ENCODE peak calls at places on chromosome 17, in six cellular contexts. Z, P, V, S, J and O are unnamed samples.
A peak's percentile ranks its signal among the peaks of the same experiment; 100 is the strongest.

GRCh38 chr17:40112191-40112590 is 9.6 kb upstream of the MSL1 start:
- DNase-seq in J (no peak), P (no peak), Z (no peak), V (no peak), S (no peak), O (no peak)

GRCh38 chr17:15384142-15384803 is 42.9 kb upstream of the TEKT3 start:
- DNase-seq in Z (no peak), V (no peak), S (no peak), P (no peak), J (no peak), O (no peak)

GRCh38 chr17:11372692-11373091 is 131.7 kb downstream of the SHISA6 start:
- DNase-seq in J (no peak), Z (no peak), V (no peak), S (no peak), P (no peak), O (no peak)

GRCh38 chr17:16354585-16354984 is 1.3 kb upstream of the CENPV start:
- DNase-seq in P (no peak), V (no peak), J (no peak), Z (no peak), S (no peak), O (no peak)

GRCh38 chr17:27497696-27498095 is 41.4 kb downstream of the KSR1 start:
- DNase-seq in V (no peak), P (no peak), S (no peak), J (no peak), Z (no peak), O (no peak)

GRCh38 chr17:60964160-60964559 is 286.5 kb downstream of the BCAS3 start:
- DNase-seq in S (no peak), V (no peak), Z (no peak), J (no peak), P (no peak), O (no peak)

GRCh38 chr17:57114085-57114673 is 29.1 kb downstream of the AKAP1 start:
- DNase-seq in J (peak; percentile 66), S (no peak), Z (no peak), P (peak; percentile 57), V (peak; percentile 31), O (no peak)

GRCh38 chr17:83143817-83144231 is 64.4 kb downstream of the METRNL start:
- DNase-seq in Z (no peak), S (no peak), V (no peak), P (no peak), J (no peak), O (no peak)

GRCh38 chr17:143785-144281 is 6.5 kb downstream of the SCGB1C2 start:
- DNase-seq in Z (no peak), J (peak; percentile 86), P (peak; percentile 78), V (peak; percentile 69), S (peak; percentile 8), O (peak; percentile 19)

GRCh38 chr17:40518401-40519088 is 17.1 kb upstream of the TNS4 start:
- DNase-seq in Z (no peak), J (no peak), S (no peak), V (no peak), P (no peak), O (no peak)

GRCh38 chr17:56913867-56914640 is at the start of gene TRIM25:
- DNase-seq in J (peak; percentile 91), Z (peak; percentile 43), S (peak; percentile 26), V (peak; percentile 82), P (peak; percentile 85), O (peak; percentile 84)

GRCh38 chr17:57938061-57938502 is 17.1 kb downstream of the CUEDC1 start:
- DNase-seq in P (no peak), Z (no peak), J (no peak), S (no peak), V (no peak), O (peak; percentile 69)

GRCh38 chr17:43832168-43832975 is 574 bp downstream of the MPP3 start:
- DNase-seq in P (no peak), J (peak; percentile 8), Z (no peak), S (peak; percentile 20), V (no peak), O (peak; percentile 42)